ENCODE peak calls at places on chromosomes 3 and 15, in five cellular contexts. F is spleen, T is H1, C is SK-N-SH, U is transverse colon. S is an unnamed sample.

GRCh38 chr3:50567386-50568182 is at the start of gene C3orf18:
- DNase-seq in T (peak; percentile 61), F (peak; percentile 98), C (peak; percentile 96), U (peak; percentile 95), S (no peak)

GRCh38 chr15:71167445-71168162 is 52.3 kb downstream of the THSD4 start:
- DNase-seq in T (no peak), F (no peak), U (no peak), C (no peak), S (no peak)

GRCh38 chr15:42163947-42164550 is 7.6 kb upstream of the PLA2G4F start:
- DNase-seq in C (no peak), U (no peak), F (no peak), T (no peak), S (no peak)

GRCh38 chr15:101827257-101827656 is 15.3 kb downstream of the OR4F15 start:
- DNase-seq in C (no peak), F (no peak), T (no peak), U (no peak), S (no peak)

GRCh38 chr3:194194051-194194756 is 58.3 kb downstream of the HES1 start:
- DNase-seq in U (no peak), C (no peak), F (no peak), T (no peak), S (no peak)

GRCh38 chr3:54957711-54958110 is 29.9 kb upstream of the LRTM1 start:
- DNase-seq in U (no peak), C (no peak), F (no peak), T (no peak), S (no peak)

GRCh38 chr3:148333091-148333490 is 364.6 kb upstream of the AGTR1 start:
- DNase-seq in C (no peak), T (no peak), F (no peak), U (no peak), S (no peak)

GRCh38 chr3:52915245-52915772 is 18.0 kb upstream of the STIMATE start:
- DNase-seq in T (no peak), F (no peak), U (no peak), C (no peak), S (no peak)

GRCh38 chr3:115855911-115856310 is 232.6 kb downstream of the GAP43 start:
- DNase-seq in C (no peak), U (no peak), F (no peak), T (no peak), S (no peak)

GRCh38 chr15:40900256-40901052 is 6.2 kb downstream of the VPS18 start:
- DNase-seq in U (no peak), T (no peak), C (no peak), F (peak; percentile 76), S (no peak)

GRCh38 chr3:152073267-152073666 is 195.5 kb upstream of the MBNL1 start:
- DNase-seq in C (peak; percentile 1), T (no peak), F (no peak), U (no peak), S (no peak)

GRCh38 chr3:181030948-181031347 is 41.4 kb upstream of the DNAJC19 start:
- DNase-seq in F (no peak), T (no peak), C (no peak), U (no peak), S (no peak)

GRCh38 chr3:99128740-99129505 is 227.4 kb upstream of the DCBLD2 start:
- DNase-seq in F (no peak), T (no peak), C (no peak), U (no peak), S (no peak)

GRCh38 chr15:65856821-65857455 is 12.4 kb upstream of the RAB11A start:
- DNase-seq in U (peak; percentile 81), F (peak; percentile 90), T (no peak), C (peak; percentile 42), S (no peak)

GRCh38 chr15:42890161-42890913 is 30.2 kb downstream of the TTBK2 start:
- DNase-seq in C (no peak), F (no peak), T (peak; percentile 15), U (no peak), S (no peak)

GRCh38 chr3:12983326-12983725 is 89.9 kb downstream of the IQSEC1 start:
- DNase-seq in T (no peak), C (no peak), F (peak; percentile 71), U (no peak), S (no peak)

GRCh38 chr3:171813897-171814460 is 3.7 kb upstream of the PLD1 start:
- DNase-seq in C (no peak), T (no peak), U (no peak), F (no peak), S (no peak)

GRCh38 chr15:56616551-56616950 is 116.8 kb downstream of the ZNF280D start:
- DNase-seq in C (no peak), U (no peak), F (no peak), T (no peak), S (no peak)

GRCh38 chr3:107064445-107065060 is 312.7 kb upstream of the CCDC54 start:
- DNase-seq in T (peak; percentile 31), C (peak; percentile 50), F (no peak), U (peak; percentile 51), S (no peak)

GRCh38 chr3:66555214-66555844 is 54.5 kb upstream of the LRIG1 start:
- DNase-seq in F (no peak), U (no peak), T (no peak), C (no peak), S (no peak)

GRCh38 chr15:99248000-99248727 is 1.2 kb downstream of the TTC23 start:
- DNase-seq in F (no peak), T (no peak), C (no peak), U (no peak), S (no peak)

GRCh38 chr3:23953523-23953922 is 8.4 kb downstream of the NR1D2 start:
- DNase-seq in T (no peak), C (peak; percentile 26), U (no peak), F (no peak), S (no peak)

GRCh38 chr3:10601131-10601856 is 95.9 kb upstream of the ATP2B2 start:
- DNase-seq in C (no peak), F (peak; percentile 49), U (no peak), T (no peak), S (no peak)

GRCh38 chr3:10599444-10599843 is 94.1 kb upstream of the ATP2B2 start:
- DNase-seq in U (no peak), C (no peak), T (no peak), F (no peak), S (no peak)

GRCh38 chr3:10600159-10601125 is 95.1 kb upstream of the ATP2B2 start:
- DNase-seq in U (no peak), F (peak; percentile 54), C (peak; percentile 83), T (no peak), S (no peak)

GRCh38 chr3:10601857-10602230 is 96.5 kb upstream of the ATP2B2 start:
- DNase-seq in C (no peak), F (peak; percentile 64), T (no peak), U (no peak), S (no peak)

DNA sequence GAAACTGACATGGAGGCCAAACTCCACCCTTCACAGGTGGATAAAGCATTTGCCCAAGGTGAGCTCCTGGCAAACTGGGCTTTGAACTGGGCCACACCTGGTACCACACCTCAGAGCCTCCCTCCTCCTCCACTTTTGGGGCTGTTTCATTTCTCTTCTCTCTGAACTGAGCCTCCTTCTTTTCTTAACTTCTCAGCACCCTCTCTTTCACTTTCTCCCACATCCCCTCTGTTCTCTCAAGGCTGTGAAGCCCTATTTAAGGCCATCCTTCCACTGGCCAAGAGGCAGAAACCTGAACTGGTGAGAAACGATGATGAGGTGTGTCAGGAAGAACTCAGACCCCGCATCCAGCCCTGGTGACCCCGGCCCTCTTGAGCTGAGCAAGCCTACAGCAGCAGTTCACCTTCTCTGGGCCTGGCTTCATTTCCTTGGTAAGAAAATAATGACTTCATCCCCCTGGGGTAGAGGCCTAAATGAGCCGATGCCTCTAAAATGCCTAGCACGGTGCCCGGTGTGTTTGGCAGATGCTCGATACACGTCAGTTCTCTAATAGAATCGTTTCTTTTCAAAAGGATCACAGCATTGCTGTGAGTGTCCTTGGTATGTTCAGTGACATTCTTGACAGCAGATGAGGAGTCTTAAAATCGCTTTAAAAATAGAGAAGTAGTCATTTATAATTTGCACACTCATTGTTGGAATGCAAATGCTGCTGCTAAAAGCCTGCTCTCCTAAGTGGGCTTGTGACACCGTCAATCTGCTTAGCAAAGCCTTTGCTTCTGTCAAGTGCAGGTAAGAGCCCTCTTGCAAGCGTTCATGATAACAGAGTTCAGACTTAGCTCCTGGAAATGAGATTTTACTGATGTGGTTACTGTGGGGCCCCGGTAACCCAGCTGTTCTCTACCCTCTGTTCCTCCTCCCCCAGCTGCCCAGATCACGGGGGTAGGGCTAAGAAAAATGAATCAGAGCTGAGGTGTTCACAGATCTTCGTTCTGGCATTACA is 97.7 kb upstream of the ATP2B2 start:
- DNase-seq in C (no peak), U (no peak), T (no peak), F (peak; percentile 59), S (no peak)
- H3K4me3 ChIP-seq in C (no peak overlapping the region), U (no peak overlapping the region), T (no peak overlapping the region), F (no peak overlapping the region), S (no peak overlapping the region)

DNA sequence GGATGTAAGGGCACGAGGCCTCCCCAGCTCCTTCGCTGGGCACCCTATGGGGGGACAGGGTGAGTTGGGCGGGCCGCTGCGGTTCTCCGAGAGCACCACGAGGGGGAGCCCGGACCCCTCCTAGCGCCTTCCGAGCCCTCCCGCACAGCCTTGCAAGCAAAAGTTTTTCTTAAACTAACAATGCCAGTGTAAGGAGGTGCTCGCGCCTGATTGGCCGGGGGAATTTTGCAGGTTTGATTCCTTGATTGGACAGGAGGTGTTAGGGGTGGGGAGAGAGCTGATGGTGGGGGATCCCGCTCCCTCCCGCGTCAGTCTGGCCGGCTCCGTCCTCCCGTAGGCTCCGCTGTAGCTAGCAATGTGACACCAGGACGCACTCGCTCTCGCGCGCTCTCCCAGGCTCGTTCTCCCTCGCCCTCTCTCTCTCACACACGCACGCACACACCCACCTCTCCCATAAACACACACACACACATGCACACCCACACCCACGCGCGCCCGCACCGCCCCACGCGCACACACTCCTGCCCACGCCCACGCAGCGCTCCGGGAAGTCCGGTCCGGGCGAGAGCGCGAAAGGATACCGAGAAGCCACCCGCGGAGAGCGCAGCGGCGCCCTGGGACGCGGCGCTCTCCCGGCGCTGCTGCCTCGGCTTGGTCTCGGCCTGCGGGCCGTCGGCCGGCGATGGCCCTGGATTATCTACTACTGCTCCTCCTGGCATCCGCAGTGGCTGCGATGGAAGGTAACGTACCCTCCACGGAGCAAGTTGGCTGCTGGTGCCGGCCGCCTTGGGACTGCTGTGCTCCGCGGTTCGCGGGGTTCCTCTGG is at the start of gene EPHB1:
- DNase-seq in F (peak; percentile 92), U (peak; percentile 70), C (peak; percentile 87), T (peak; percentile 97), S (peak; percentile 90)
- TF ChIP-seq POLR2AphosphoS5 in F (peak; percentile 34), U (peak; percentile 20), C (no peak), T (peak; percentile 91), S (no peak)

GRCh38 chr15:100694381-100695012 is 92.1 kb downstream of the ASB7 start:
- DNase-seq in U (no peak), C (no peak), T (no peak), F (no peak), S (no peak)
- H3K4me3 ChIP-seq in U (no peak overlapping the region), C (no peak overlapping the region), T (no peak overlapping the region), F (no peak overlapping the region), S (no peak overlapping the region)

DNA sequence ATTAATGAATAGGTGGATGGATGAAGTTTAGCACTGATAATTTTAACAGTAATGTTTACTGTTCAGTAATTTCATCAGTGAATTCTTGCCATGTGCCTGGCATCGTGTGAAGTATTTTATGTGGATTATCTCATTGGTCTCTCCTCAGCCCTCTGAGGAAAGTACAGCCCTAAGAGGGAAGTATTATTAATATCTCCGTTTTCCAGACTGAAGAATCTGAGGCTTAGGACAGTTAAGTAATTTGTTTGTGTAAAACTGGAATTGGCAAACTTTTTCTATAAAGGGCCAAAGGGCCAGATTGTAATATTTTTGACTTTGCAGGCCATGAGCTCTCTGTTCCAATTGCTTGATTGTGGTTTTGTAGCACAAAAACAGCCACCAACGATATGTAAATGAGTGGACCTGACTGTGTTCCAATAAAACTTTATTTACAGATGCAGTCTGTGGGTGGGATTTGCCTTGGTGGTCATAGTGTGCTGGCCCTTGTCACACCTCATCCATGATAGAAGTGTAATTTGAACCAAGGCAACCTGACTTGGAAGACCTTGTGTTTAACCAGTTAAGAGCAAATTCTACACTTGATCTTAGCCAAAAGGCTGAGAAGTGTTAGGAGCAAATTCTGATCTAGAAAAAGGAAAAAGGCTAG is 255.3 kb downstream of the FEZF2 start:
- DNase-seq in U (no peak), T (no peak), C (no peak), F (no peak), S (no peak)
- TF ChIP-seq POLR2AphosphoS5 in U (no peak), T (no peak), C (no peak), F (no peak), S (no peak)